ENCODE peak calls at places on chromosomes 2 and 18, in nine cellular contexts. One of them, this sample, is unnamed.

GRCh38 chr2:101105654-101106053 is 45.5 kb downstream of the TBC1D8 start:
- DNase-seq in activated effector memory CD4-positive, alpha-beta T cell treated with Interleukin-2 at 50 U/mL for 16 hours: no peak
- DNase-seq in stromal cell of bone marrow: no peak
- DNase-seq in lung: no peak
- DNase-seq in amniotic stem cell: no peak
- DNase-seq in NAMALWA: no peak
- DNase-seq in A549: no peak
- DNase-seq in DMS 273 treated with DMSO at 0.1 percent for 48 hours: no peak
- DNase-seq in ELR: no peak
- DNase-seq in this sample: no peak

GRCh38 chr18:6294119-6294784 is 120.5 kb downstream of the L3MBTL4 start:
- DNase-seq in activated effector memory CD4-positive, alpha-beta T cell treated with Interleukin-2 at 50 U/mL for 16 hours: no peak
- DNase-seq in stromal cell of bone marrow: no peak
- DNase-seq in lung: no peak
- DNase-seq in amniotic stem cell: no peak
- DNase-seq in NAMALWA: no peak
- DNase-seq in A549: no peak
- DNase-seq in DMS 273 treated with DMSO at 0.1 percent for 48 hours: no peak
- DNase-seq in ELR: no peak
- DNase-seq in this sample: no peak

GRCh38 chr2:74017181-74017580 is 32.5 kb downstream of the TET3 start:
- DNase-seq in activated effector memory CD4-positive, alpha-beta T cell treated with Interleukin-2 at 50 U/mL for 16 hours: no peak
- DNase-seq in stromal cell of bone marrow: no peak
- DNase-seq in lung: no peak
- DNase-seq in amniotic stem cell: no peak
- DNase-seq in NAMALWA: no peak
- DNase-seq in A549: no peak
- DNase-seq in DMS 273 treated with DMSO at 0.1 percent for 48 hours: no peak
- DNase-seq in ELR: no peak
- DNase-seq in this sample: no peak

GRCh38 chr2:240888130-240888889 is 7.6 kb downstream of the MAB21L4 start:
- DNase-seq in activated effector memory CD4-positive, alpha-beta T cell treated with Interleukin-2 at 50 U/mL for 16 hours: no peak
- DNase-seq in stromal cell of bone marrow: no peak
- DNase-seq in lung: no peak
- DNase-seq in amniotic stem cell: no peak
- DNase-seq in NAMALWA: no peak
- DNase-seq in A549: no peak
- DNase-seq in DMS 273 treated with DMSO at 0.1 percent for 48 hours: no peak
- DNase-seq in ELR: no peak
- DNase-seq in this sample: no peak

GRCh38 chr2:79434362-79434761 is 78.5 kb upstream of the CTNNA2 start:
- DNase-seq in activated effector memory CD4-positive, alpha-beta T cell treated with Interleukin-2 at 50 U/mL for 16 hours: no peak
- DNase-seq in stromal cell of bone marrow: no peak
- DNase-seq in lung: no peak
- DNase-seq in amniotic stem cell: no peak
- DNase-seq in NAMALWA: no peak
- DNase-seq in A549: no peak
- DNase-seq in DMS 273 treated with DMSO at 0.1 percent for 48 hours: no peak
- DNase-seq in ELR: no peak
- DNase-seq in this sample: no peak

GRCh38 chr18:68837665-68838390 is 39.9 kb downstream of the CCDC102B start:
- DNase-seq in activated effector memory CD4-positive, alpha-beta T cell treated with Interleukin-2 at 50 U/mL for 16 hours: no peak
- DNase-seq in stromal cell of bone marrow: no peak
- DNase-seq in lung: no peak
- DNase-seq in amniotic stem cell: no peak
- DNase-seq in NAMALWA: no peak
- DNase-seq in A549: no peak
- DNase-seq in DMS 273 treated with DMSO at 0.1 percent for 48 hours: no peak
- DNase-seq in ELR: peak
- DNase-seq in this sample: no peak

GRCh38 chr2:237350070-237350469 is 63.9 kb downstream of the COL6A3 start:
- DNase-seq in activated effector memory CD4-positive, alpha-beta T cell treated with Interleukin-2 at 50 U/mL for 16 hours: no peak
- DNase-seq in stromal cell of bone marrow: no peak
- DNase-seq in lung: no peak
- DNase-seq in amniotic stem cell: no peak
- DNase-seq in NAMALWA: no peak
- DNase-seq in A549: no peak
- DNase-seq in DMS 273 treated with DMSO at 0.1 percent for 48 hours: no peak
- DNase-seq in ELR: no peak
- DNase-seq in this sample: no peak

GRCh38 chr2:131535526-131535925 is 7.8 kb downstream of the CCDC74A start:
- DNase-seq in activated effector memory CD4-positive, alpha-beta T cell treated with Interleukin-2 at 50 U/mL for 16 hours: no peak
- DNase-seq in stromal cell of bone marrow: no peak
- DNase-seq in lung: peak
- DNase-seq in amniotic stem cell: no peak
- DNase-seq in NAMALWA: no peak
- DNase-seq in A549: no peak
- DNase-seq in DMS 273 treated with DMSO at 0.1 percent for 48 hours: no peak
- DNase-seq in ELR: no peak
- DNase-seq in this sample: no peak

GRCh38 chr18:63882333-63883141 is 5.0 kb upstream of the SERPINB2 start:
- DNase-seq in activated effector memory CD4-positive, alpha-beta T cell treated with Interleukin-2 at 50 U/mL for 16 hours: no peak
- DNase-seq in stromal cell of bone marrow: peak
- DNase-seq in lung: peak
- DNase-seq in amniotic stem cell: peak
- DNase-seq in NAMALWA: no peak
- DNase-seq in A549: no peak
- DNase-seq in DMS 273 treated with DMSO at 0.1 percent for 48 hours: no peak
- DNase-seq in ELR: peak
- DNase-seq in this sample: no peak

This sample was measured in activated T-helper 9 cell treated with anti-CD3 and anti-CD28 coated beads, Interleukin-2, amount 50 U/mL, for 16 hours.